ENCODE peak calls at places on chromosomes 5 and 9, in nine cellular contexts. J, Z, V, X, P, L, N, I and E are unnamed samples.

GRCh38 chr5:154103223-154103622 is 64.5 kb downstream of the MFAP3 start:
- DNase-seq in Z (no peak), N (no peak), I (no peak), J (no peak), L (no peak), P (no peak), V (no peak), X (no peak), E (no peak)

GRCh38 chr9:134344068-134344820 is 18.0 kb downstream of the RXRA start:
- DNase-seq in X (no peak), P (no peak), V (peak; percentile 69), J (peak; percentile 67), N (no peak), L (no peak), I (peak; percentile 87), Z (peak; percentile 82), E (no peak)

GRCh38 chr5:9861664-9862256 is 231.6 kb upstream of the TAS2R1 start:
- DNase-seq in N (no peak), X (peak; percentile 79), V (no peak), L (no peak), I (no peak), P (no peak), Z (no peak), J (no peak), E (no peak)

GRCh38 chr9:95103385-95104087 is 214.0 kb downstream of the FANCC start:
- DNase-seq in P (peak; percentile 81), X (peak; percentile 71), J (no peak), L (no peak), V (no peak), N (no peak), I (no peak), Z (no peak), E (peak; percentile 66)

GRCh38 chr5:27341342-27341741 is 303.0 kb upstream of the CDH9 start:
- DNase-seq in N (no peak), P (no peak), L (no peak), I (no peak), X (no peak), J (no peak), Z (no peak), V (no peak), E (no peak)

GRCh38 chr9:94081435-94081834 is 2.8 kb upstream of the PTPDC1 start:
- DNase-seq in N (no peak), Z (no peak), I (no peak), X (no peak), V (no peak), J (no peak), L (no peak), P (no peak), E (no peak)

GRCh38 chr5:16970826-16971225 is 34.7 kb upstream of the MYO10 start:
- DNase-seq in L (no peak), V (no peak), N (no peak), I (no peak), X (no peak), Z (no peak), P (no peak), J (peak; percentile 53), E (no peak)

GRCh38 chr9:130343445-130343918 is 77.9 kb downstream of the HMCN2 start:
- DNase-seq in N (no peak), P (no peak), I (peak; percentile 57), L (no peak), X (peak; percentile 88), Z (peak; percentile 56), V (no peak), J (no peak), E (no peak)

GRCh38 chr5:172946146-172946545 is 13.1 kb upstream of the RPL26L1 start:
- DNase-seq in V (no peak), P (peak; percentile 55), L (no peak), N (no peak), I (peak; percentile 43), J (no peak), Z (no peak), X (no peak), E (peak; percentile 32)

GRCh38 chr5:172943906-172944305 is 15.3 kb upstream of the RPL26L1 start:
- DNase-seq in J (no peak), Z (no peak), N (no peak), I (peak; percentile 58), X (no peak), P (peak; percentile 61), V (no peak), L (no peak), E (peak; percentile 33)

GRCh38 chr5:172943283-172943841 is 15.9 kb upstream of the RPL26L1 start:
- DNase-seq in P (peak; percentile 74), X (no peak), V (peak; percentile 63), I (peak; percentile 66), J (peak; percentile 94), Z (no peak), N (peak; percentile 52), L (peak; percentile 67), E (peak; percentile 51)

GRCh38 chr5:172945151-172945550 is 14.1 kb upstream of the RPL26L1 start:
- DNase-seq in Z (no peak), V (no peak), N (no peak), L (no peak), X (no peak), J (peak; percentile 40), P (peak; percentile 49), I (peak; percentile 45), E (no peak)

GRCh38 chr5:172944741-172945140 is 14.5 kb upstream of the RPL26L1 start:
- DNase-seq in N (no peak), P (peak; percentile 76), J (no peak), X (no peak), L (no peak), I (peak; percentile 56), V (no peak), Z (no peak), E (no peak)
- H3K36me3 ChIP-seq in N (no peaks in the 10 kb centered on the region), P (no peaks in the 10 kb centered on the region), J (peaks cover 4% of the 10 kb centered on the region), X (no peaks in the 10 kb centered on the region), L (no peaks in the 10 kb centered on the region), I (peaks cover 49% of the 10 kb centered on the region), V (peaks cover 26% of the 10 kb centered on the region), Z (peaks cover 28% of the 10 kb centered on the region), E (peaks cover 67% of the 10 kb centered on the region)

GRCh38 chr5:93574041-93574938 is 6.7 kb downstream of the NR2F1-AS1 start:
- DNase-seq in X (no peak), N (no peak), Z (no peak), J (no peak), I (no peak), V (no peak), P (no peak), L (peak; percentile 33), E (no peak)

GRCh38 chr5:93572773-93573626 is 8.0 kb downstream of the NR2F1-AS1 start:
- DNase-seq in P (no peak), J (peak; percentile 79), Z (no peak), L (peak; percentile 18), X (no peak), N (no peak), I (no peak), V (no peak), E (no peak)

GRCh38 chr5:93572101-93572772 is 8.8 kb downstream of the NR2F1-AS1 start:
- DNase-seq in P (no peak), J (no peak), L (peak; percentile 26), Z (no peak), V (no peak), X (no peak), N (no peak), I (no peak), E (no peak)

GRCh38 chr5:93574939-93575241 is 6.1 kb downstream of the NR2F1-AS1 start:
- DNase-seq in N (no peak), X (no peak), L (no peak), I (no peak), V (no peak), J (no peak), P (no peak), Z (no peak), E (no peak)

DNA sequence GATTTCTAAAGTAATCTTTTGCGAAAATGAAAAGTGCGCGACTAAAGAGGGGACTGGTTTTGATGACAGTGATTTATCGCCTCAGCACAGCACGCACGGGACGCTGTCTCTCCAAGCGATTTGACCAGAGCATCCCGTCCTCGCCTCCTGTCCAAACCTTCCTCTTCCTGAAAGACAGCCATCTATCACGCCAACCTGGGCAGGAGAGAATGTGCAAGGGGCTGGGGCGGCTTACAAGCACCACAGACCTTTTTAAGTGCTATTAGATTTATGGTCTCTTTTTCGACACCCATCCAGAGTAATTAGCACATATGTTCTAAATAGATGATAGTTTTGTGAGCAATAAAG is 7.4 kb downstream of the NR2F1-AS1 start:
- DNase-seq in V (no peak), L (no peak), N (no peak), Z (no peak), X (no peak), I (no peak), J (no peak), P (no peak), E (no peak)
- H3K27me3 ChIP-seq in V (peaks cover 97% of the 10 kb centered on the region), L (no peaks in the 10 kb centered on the region), N (peaks cover 100% of the 10 kb centered on the region), Z (peaks cover 22% of the 10 kb centered on the region), X (no peaks in the 10 kb centered on the region), I (peaks cover 64% of the 10 kb centered on the region), J (no peaks in the 10 kb centered on the region), P (no peaks in the 10 kb centered on the region), E (peaks cover 65% of the 10 kb centered on the region)

GRCh38 chr5:58183078-58183885 is 276.6 kb downstream of the PLK2 start:
- DNase-seq in L (no peak), Z (no peak), N (no peak), X (no peak), I (no peak), V (no peak), J (no peak), P (no peak), E (no peak)

GRCh38 chr5:58184910-58185309 is 275.0 kb downstream of the PLK2 start:
- DNase-seq in L (no peak), X (no peak), N (no peak), J (peak; percentile 74), I (no peak), Z (no peak), V (no peak), P (no peak), E (no peak)

GRCh38 chr5:58188287-58188651 is 271.6 kb downstream of the PLK2 start:
- DNase-seq in V (no peak), I (no peak), L (no peak), P (no peak), N (peak; percentile 8), Z (no peak), J (peak; percentile 90), X (no peak), E (no peak)

GRCh38 chr5:58187473-58188286 is 272.2 kb downstream of the PLK2 start:
- DNase-seq in J (no peak), I (no peak), L (no peak), V (no peak), N (no peak), Z (no peak), P (no peak), X (no peak), E (no peak)

GRCh38 chr5:58185397-58186195 is 274.3 kb downstream of the PLK2 start:
- DNase-seq in I (no peak), Z (no peak), L (no peak), N (no peak), X (no peak), J (peak; percentile 55), P (no peak), V (no peak), E (no peak)
- H3K27ac ChIP-seq in I (no peak overlapping the region), Z (no peak overlapping the region), L (no peak overlapping the region), N (no peak overlapping the region), X (no peak overlapping the region), J (no peak overlapping the region), P (no peak overlapping the region), V (no peak overlapping the region), E (no peak overlapping the region)

DNA sequence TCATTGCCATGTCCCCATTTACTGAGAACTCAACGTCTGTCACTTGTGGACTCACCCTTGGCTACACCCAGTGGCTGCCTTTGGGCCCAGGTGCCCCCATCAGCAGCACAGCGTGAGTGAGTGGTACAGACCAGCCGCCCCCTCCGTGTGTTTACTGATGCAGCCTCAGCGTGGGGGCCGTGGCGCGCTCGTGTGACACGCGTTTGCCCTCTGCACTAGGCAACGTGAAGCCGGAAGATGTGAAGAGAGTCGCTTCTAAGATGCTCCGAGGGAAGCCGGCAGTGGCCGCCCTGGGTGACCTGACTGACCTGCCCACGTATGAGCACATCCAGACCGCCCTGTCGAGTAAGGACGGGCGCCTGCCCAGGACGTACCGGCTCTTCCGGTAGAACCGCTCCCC is 12.4 kb downstream of the PMPCA start:
- DNase-seq in J (no peak), N (no peak), I (no peak), Z (no peak), P (no peak), X (no peak), L (no peak), V (no peak), E (no peak)
- H3K36me3 ChIP-seq in J (peaks cover 39% of the 10 kb centered on the region), N (no peaks in the 10 kb centered on the region), I (peaks cover 70% of the 10 kb centered on the region), Z (peaks cover 60% of the 10 kb centered on the region), P (peaks cover 3% of the 10 kb centered on the region), X (peaks cover 49% of the 10 kb centered on the region), L (no peaks in the 10 kb centered on the region), V (peaks cover 93% of the 10 kb centered on the region), E (peaks cover 71% of the 10 kb centered on the region)